ENCODE peak calls at places on chromosomes 6 and 20, in six cellular contexts. N is stomach, S is A549, L is adrenal gland, I is uterus, U is transverse colon. G is an unnamed sample.

GRCh38 chr20:400121-400450 is 8.0 kb upstream of the RBCK1 start:
- DNase-seq in I (no peak), N (no peak), S (no peak), U (no peak), L (no peak), G (no peak)

GRCh38 chr20:39070484-39071231 is 108.5 kb downstream of the DHX35 start:
- DNase-seq in N (no peak), U (no peak), S (no peak), I (no peak), L (peak), G (no peak)

GRCh38 chr6:56849876-56850275 is 105.0 kb upstream of the BEND6 start:
- DNase-seq in I (no peak), N (no peak), S (no peak), L (peak), U (no peak), G (peak)

GRCh38 chr6:156767603-156768467 is 9.3 kb upstream of the ARID1B start:
- DNase-seq in I (no peak), S (no peak), N (no peak), L (no peak), U (no peak), G (no peak)

GRCh38 chr6:41846666-41847237 is 48.4 kb downstream of the USP49 start:
- DNase-seq in I (peak), N (peak), S (peak), L (peak), U (peak), G (peak)

GRCh38 chr6:37547564-37548061 is 47.9 kb upstream of the CCDC167 start:
- DNase-seq in S (no peak), U (no peak), L (peak), I (no peak), N (no peak), G (peak)

GRCh38 chr6:116682334-116682712 is 1.3 kb downstream of the KPNA5 start:
- DNase-seq in I (peak), L (peak), N (no peak), U (no peak), S (no peak), G (no peak)

GRCh38 chr20:63656451-63656850 is 1.7 kb upstream of the RTEL1 start:
- DNase-seq in N (no peak), U (no peak), S (no peak), I (no peak), L (no peak), G (no peak)

GRCh38 chr6:44193307-44193910 is 23.3 kb upstream of the MYMX start:
- DNase-seq in U (no peak), S (no peak), L (no peak), N (no peak), I (no peak), G (no peak)

GRCh38 chr20:9408422-9409300 is 105.7 kb upstream of the LAMP5 start:
- DNase-seq in L (no peak), S (no peak), U (no peak), I (no peak), N (no peak), G (no peak)
- TF ChIP-seq CTCF in L (peak), S (peak), U (peak), I (no peak), N (no peak), G (no peak)

GRCh38 chr6:147212618-147213017 is 8.4 kb downstream of the STXBP5 start:
- DNase-seq in N (no peak), I (no peak), S (no peak), L (no peak), U (no peak), G (no peak)
- TF ChIP-seq POLR2A in N (no peak), I (no peak), S (no peak), L (no peak), U (no peak), G (no peak)

GRCh38 chr6:53178837-53179432 is 30.3 kb upstream of the GCM1 start:
- DNase-seq in N (no peak), S (no peak), U (no peak), L (no peak), I (no peak), G (no peak)
- TF ChIP-seq CTCF in N (no peak), S (no peak), U (no peak), L (no peak), I (no peak), G (no peak)

DNA sequence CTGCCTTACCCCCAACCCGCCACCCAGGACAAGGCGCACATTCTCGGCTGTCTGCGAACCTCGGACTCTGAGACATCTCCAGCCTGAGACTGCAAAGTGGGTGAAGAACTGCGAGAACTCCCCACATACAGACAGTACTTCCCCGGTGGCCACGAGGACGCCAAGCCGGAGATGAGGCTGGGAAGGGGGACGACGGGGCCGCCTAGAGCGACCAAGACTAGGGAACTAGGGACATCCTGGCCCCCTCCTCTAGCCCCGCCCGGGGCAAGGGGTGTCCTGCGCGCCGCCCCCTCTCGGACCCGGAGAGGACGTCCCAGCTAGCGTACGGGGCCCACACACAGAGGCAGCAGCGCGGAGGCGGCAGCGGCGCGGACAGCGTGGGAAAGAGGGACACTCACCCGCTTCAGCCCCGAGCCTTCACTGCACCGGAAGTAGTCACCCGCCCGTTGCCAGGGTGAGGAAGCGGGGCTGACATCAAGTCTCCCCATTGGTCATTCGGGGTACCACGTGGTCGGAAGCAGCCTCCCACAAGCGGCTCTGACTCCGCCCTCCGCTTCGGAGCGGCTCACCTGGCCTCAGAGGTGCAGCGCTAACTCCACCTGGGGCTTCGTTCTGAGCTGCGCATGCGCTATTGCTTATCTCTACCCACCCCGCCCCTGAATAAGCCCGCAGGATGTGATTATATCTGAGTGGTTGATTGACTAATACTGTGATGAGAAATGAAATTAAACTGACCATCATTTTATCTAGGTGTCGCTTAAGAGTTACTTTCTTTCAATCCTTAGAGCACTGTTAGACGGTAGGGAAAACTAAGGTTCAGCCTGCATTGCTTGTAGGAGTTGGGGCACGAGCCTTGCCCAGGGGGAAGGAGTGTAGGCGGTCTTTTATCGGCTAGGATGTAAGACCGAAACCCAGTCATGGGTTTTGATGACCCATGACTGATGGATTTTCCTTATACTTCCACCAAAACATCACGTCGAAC is at the start of gene TASP1:
- DNase-seq in U (peak), S (peak), I (peak), N (peak), L (peak), G (peak)
- TF ChIP-seq POLR2A in U (peak), S (peak), I (peak), N (no peak), L (peak), G (no peak)

DNA sequence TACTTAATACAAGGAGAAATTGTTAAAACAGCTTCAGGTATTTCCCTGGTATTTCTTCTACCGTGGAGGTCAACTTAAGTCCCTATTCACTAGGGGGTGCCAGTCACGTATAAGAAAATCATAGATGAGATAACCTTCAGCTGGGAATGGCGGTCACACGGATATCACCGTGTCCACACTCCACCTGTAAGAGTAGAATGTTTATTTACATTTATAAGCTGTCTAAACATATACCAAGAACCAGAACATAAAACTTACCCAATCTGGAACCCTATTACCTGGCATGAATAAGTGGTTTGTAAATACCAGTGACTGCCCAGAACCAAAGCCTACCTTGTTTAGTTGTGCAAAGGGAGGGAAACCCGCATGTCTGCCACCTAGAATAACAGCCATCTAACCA is 1.9 kb upstream of the ELOVL4 start:
- DNase-seq in U (peak), L (peak), N (peak), I (peak), S (peak), G (peak)
- TF ChIP-seq CTCF in U (peak), L (peak), N (peak), I (no peak), S (peak), G (peak)

GRCh38 chr6:11766056-11766455 is 12.5 kb downstream of the ADTRP start:
- DNase-seq in L (peak), N (no peak), I (no peak), U (no peak), S (peak), G (no peak)

GRCh38 chr6:11762782-11763459 is 15.7 kb downstream of the ADTRP start:
- DNase-seq in L (peak), N (no peak), I (no peak), U (no peak), S (no peak), G (no peak)

GRCh38 chr6:11763460-11764249 is 14.9 kb downstream of the ADTRP start:
- DNase-seq in N (no peak), S (no peak), I (no peak), U (no peak), L (peak), G (no peak)

GRCh38 chr6:11761744-11762620 is 16.6 kb downstream of the ADTRP start:
- DNase-seq in L (no peak), N (no peak), I (no peak), S (no peak), U (peak), G (no peak)

DNA sequence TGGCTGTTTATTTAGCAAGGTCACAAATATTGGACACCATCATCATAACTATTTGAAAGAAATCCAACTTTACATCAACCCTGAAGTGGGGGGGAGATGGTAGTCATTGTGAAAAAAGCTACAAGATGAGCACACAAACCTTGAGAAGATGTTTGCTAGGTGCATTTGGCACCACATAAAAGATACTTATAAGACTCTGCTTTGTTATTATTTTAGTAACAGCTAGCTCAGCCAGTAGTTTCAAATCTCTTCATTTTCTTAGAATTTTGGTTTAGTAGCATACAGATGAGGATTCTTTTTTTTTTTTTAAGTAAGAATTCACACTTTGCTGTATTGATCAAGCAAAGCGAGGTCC is 14.4 kb downstream of the ADTRP start:
- DNase-seq in U (no peak), L (no peak), N (no peak), S (no peak), I (no peak), G (no peak)
- TF ChIP-seq POLR2A in U (no peak), L (no peak), N (no peak), S (no peak), I (no peak), G (no peak)

DNA sequence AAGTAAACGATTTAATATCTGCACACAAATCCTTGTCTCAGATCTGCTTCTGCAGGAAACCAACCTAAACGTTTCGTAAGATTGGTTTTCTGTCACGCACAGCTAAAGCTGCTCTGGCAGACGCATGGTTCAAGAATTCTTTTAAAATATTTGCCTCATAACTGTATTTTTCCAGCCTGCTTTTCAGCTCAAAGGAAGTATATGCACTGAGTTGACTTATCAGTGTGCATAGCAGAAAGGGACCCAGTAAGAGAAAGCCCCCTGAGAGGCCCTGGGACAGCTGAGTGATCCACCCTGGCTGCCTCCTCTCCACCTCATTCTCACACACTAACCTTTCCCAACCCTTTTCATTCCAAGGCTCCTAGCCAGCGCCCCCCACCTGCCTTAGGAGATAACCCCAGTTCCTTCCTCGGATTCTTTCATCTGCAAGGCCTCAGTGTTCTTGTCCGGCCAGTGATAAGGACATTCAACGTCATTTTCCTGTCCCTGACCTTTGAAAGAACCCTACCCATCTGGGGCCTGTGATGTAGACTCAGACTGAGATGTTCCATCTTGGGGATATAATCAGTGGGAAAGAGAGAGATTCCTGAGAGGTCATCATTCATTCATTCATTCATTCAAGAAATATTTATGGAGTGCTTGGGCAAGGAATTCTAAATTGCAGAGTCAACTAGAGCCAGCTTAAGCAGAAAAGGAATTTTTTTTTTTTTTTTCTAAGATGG is 22.4 kb upstream of the SLC9A8 start:
- DNase-seq in L (peak), S (peak), U (no peak), N (no peak), I (peak), G (peak)
- TF ChIP-seq CTCF in L (no peak), S (no peak), U (no peak), N (no peak), I (no peak), G (no peak)

G was measured in testis.